ENCODE peak calls at places on chromosomes 4 and X, in four cellular contexts. W is body of pancreas, A is osteoblast, D is endodermal cell. Z is an unnamed sample.

GRCh38 chrX:49192722-49193328 is 6.7 kb upstream of the PRICKLE3 start:
- DNase-seq in W (peak), A (no peak), D (peak), Z (no peak)

GRCh38 chr4:176163041-176163440 is 32.3 kb downstream of the SPATA4 start:
- DNase-seq in W (no peak), A (no peak), D (no peak), Z (no peak)

GRCh38 chr4:55742655-55743191 is 76.9 kb upstream of the EXOC1L start:
- DNase-seq in W (no peak), A (no peak), D (no peak), Z (no peak)

GRCh38 chr4:41890085-41890484 is 45.1 kb upstream of the TMEM33 start:
- DNase-seq in W (no peak), A (no peak), D (no peak), Z (no peak)

GRCh38 chr4:86974481-86975050 is 39.8 kb downstream of the AFF1 start:
- DNase-seq in W (no peak), A (no peak), D (no peak), Z (no peak)

GRCh38 chr4:149223659-149224058 is 592.0 kb downstream of the IQCM start:
- DNase-seq in W (no peak), A (no peak), D (no peak), Z (peak)

GRCh38 chr4:153335665-153336064 is 8.8 kb upstream of the MND1 start:
- DNase-seq in W (no peak), A (no peak), D (no peak), Z (no peak)

GRCh38 chrX:347351-348117 is 28.9 kb upstream of the GTPBP6 start:
- DNase-seq in W (no peak), A (no peak), D (no peak), Z (no peak)

GRCh38 chr4:46649390-46649789 is 259.5 kb upstream of the GABRA2 start:
- DNase-seq in W (no peak), A (no peak), D (no peak), Z (no peak)

GRCh38 chrX:48540015-48540350 is 469 bp downstream of the TBC1D25 start:
- DNase-seq in W (peak), A (no peak), D (no peak), Z (no peak)

GRCh38 chrX:1749499-1749898 is 134.6 kb downstream of the ASMT start:
- DNase-seq in W (no peak), A (no peak), D (peak), Z (no peak)

GRCh38 chrX:96140796-96141195 is 543.8 kb upstream of the DIAPH2 start:
- DNase-seq in W (no peak), A (no peak), D (no peak), Z (no peak)

GRCh38 chr4:183146478-183146877 is 47.4 kb downstream of the WWC2 start:
- DNase-seq in W (no peak), A (no peak), D (no peak), Z (no peak)

GRCh38 chr4:88599298-88599697 is 7.0 kb downstream of the HERC3 start:
- DNase-seq in W (peak), A (no peak), D (no peak), Z (no peak)

GRCh38 chrX:110951472-110952269 is 144.3 kb upstream of the PAK3 start:
- DNase-seq in W (peak), A (no peak), D (no peak), Z (no peak)

GRCh38 chrX:107684956-107685385 is 56.7 kb downstream of the PRPS1 start:
- DNase-seq in W (peak), A (no peak), D (peak), Z (peak)

GRCh38 chr4:6916069-6916586 is 6.5 kb downstream of the TBC1D14 start:
- DNase-seq in W (no peak), A (no peak), D (no peak), Z (no peak)

GRCh38 chr4:38015886-38016515 is 55.8 kb downstream of the PTTG2 start:
- DNase-seq in W (no peak), A (no peak), D (no peak), Z (no peak)

GRCh38 chr4:176789955-176790354 is 2.8 kb downstream of the VEGFC start:
- DNase-seq in W (no peak), A (peak), D (no peak), Z (peak)

GRCh38 chr4:150510176-150510875 is 71.6 kb upstream of the MAB21L2 start:
- DNase-seq in W (no peak), A (peak), D (no peak), Z (no peak)

GRCh38 chr4:104749062-104749461 is 254.4 kb upstream of the CXXC4 start:
- DNase-seq in W (no peak), A (no peak), D (no peak), Z (no peak)

GRCh38 chrX:9859711-9860555 is 73.7 kb downstream of the SHROOM2 start:
- DNase-seq in W (no peak), A (no peak), D (no peak), Z (no peak)

GRCh38 chrX:86455495-86455894 is 307.2 kb downstream of the DACH2 start:
- DNase-seq in W (no peak), A (no peak), D (peak), Z (no peak)

GRCh38 chr4:166422475-166422874 is 549.4 kb downstream of the TLL1 start:
- DNase-seq in W (no peak), A (no peak), D (no peak), Z (peak)

GRCh38 chr4:87011340-87012034 is 76.7 kb downstream of the AFF1 start:
- DNase-seq in W (peak), A (peak), D (no peak), Z (no peak)

GRCh38 chr4:153622778-153623240 is 61.3 kb upstream of the TLR2 start:
- DNase-seq in W (no peak), A (no peak), D (no peak), Z (no peak)

GRCh38 chrX:105461013-105461412 is 240.5 kb upstream of the TEX13A start:
- DNase-seq in W (no peak), A (no peak), D (no peak), Z (no peak)

GRCh38 chr4:37453361-37454262 is 209.1 kb downstream of the NWD2 start:
- DNase-seq in W (peak), A (peak), D (peak), Z (no peak)

DNA sequence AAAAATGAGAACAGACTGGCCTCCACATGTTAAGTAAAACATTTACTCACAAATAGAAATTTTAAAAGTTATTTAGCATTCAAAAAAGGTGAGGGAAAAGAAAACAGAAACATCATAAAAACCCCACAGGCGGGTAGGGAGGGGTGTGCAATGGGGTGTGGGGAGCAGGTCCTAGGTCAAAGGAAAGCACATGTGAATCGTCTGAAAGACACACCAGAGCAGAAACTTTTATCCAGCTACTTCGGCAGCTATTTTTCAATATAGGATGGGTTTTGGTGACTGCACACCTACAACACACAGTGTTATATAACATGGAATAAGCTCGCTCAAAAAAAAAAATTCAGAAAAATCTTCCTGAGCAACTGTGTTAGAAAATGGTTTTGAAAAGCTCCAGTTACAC is 1.6 kb downstream of the OTUD4 start:
- DNase-seq in W (no peak), A (peak), D (no peak), Z (no peak)
- H3K27ac ChIP-seq in W (peak), A (peak), D (no peak), Z (peak)

GRCh38 chrX:39772057-39772832 is 325.5 kb downstream of the BCOR start:
- DNase-seq in W (peak), A (peak), D (peak), Z (no peak)
- H3K27ac ChIP-seq in W (peak), A (no peak), D (no peak), Z (no peak)

GRCh38 chrX:153766871-153767673 is 3.0 kb downstream of the PLXNB3 start:
- DNase-seq in W (no peak), A (peak), D (peak), Z (no peak)
- H3K27ac ChIP-seq in W (no peak), A (no peak), D (no peak), Z (no peak)

GRCh38 chr4:76705497-76705896 is 192.4 kb downstream of the SOWAHB start:
- DNase-seq in W (no peak), A (no peak), D (no peak), Z (no peak)
- H3K27ac ChIP-seq in W (peak), A (no peak), D (no peak), Z (no peak)

DNA sequence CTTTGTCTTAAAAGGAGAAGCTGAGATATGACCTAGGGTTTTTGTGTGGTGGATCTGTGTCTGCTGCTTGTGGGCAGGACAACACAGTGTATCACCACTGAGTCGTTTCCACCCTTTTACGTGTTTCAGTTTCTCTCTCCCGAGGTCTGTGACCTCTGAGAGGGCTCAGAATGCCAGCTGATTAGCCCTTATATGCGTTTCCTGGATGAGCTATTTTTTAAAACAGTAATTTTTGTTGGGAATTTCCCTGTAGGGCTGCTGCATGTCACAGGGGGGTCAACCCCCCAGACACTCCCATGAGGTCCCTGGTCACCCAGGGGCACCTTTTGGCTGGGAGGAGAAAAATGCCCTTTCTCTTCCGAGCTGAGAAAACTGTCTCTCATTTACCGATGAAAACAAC is 170.4 kb upstream of the CASK start:
- DNase-seq in W (no peak), A (no peak), D (no peak), Z (no peak)
- H3K27ac ChIP-seq in W (no peak), A (peak), D (no peak), Z (no peak)

GRCh38 chr4:26071688-26072087 is 157.7 kb downstream of the SMIM20 start:
- DNase-seq in W (no peak), A (no peak), D (no peak), Z (no peak)

GRCh38 chr4:26075588-26075987 is 161.6 kb downstream of the SMIM20 start:
- DNase-seq in W (no peak), A (no peak), D (no peak), Z (no peak)

GRCh38 chr4:26074672-26075071 is 160.7 kb downstream of the SMIM20 start:
- DNase-seq in W (peak), A (no peak), D (no peak), Z (no peak)

GRCh38 chr4:26076000-26076587 is 162.1 kb downstream of the SMIM20 start:
- DNase-seq in W (peak), A (no peak), D (no peak), Z (no peak)

GRCh38 chr4:26073886-26074560 is 160.0 kb downstream of the SMIM20 start:
- DNase-seq in W (no peak), A (no peak), D (no peak), Z (no peak)
- H3K27ac ChIP-seq in W (no peak), A (no peak), D (no peak), Z (no peak)

DNA sequence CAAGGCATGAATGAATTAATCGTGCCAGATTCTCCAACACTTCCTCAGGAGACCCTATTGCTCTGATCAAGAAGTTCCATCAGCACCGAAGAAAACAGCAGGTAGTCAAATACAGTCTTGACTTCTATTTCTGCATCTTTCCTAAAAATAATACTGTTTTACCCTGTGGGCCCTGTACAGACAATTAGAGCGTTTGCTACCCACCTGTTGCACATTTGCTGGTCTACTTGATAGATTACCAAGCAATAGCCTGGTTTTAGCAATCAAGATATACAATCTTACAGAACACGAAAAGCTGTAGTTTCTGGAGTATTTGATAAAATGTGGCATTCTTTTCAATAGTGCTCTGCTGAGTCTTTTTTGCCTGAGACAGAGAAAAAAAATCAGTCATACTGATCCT is 12.3 kb downstream of the GPR174 start:
- DNase-seq in W (no peak), A (no peak), D (no peak), Z (no peak)
- H3K27ac ChIP-seq in W (no peak), A (no peak), D (no peak), Z (no peak)